ENCODE peak calls at places on chromosomes 5 and 9, in eight cellular contexts. Z is right cardiac atrium; K is hippocampal formation; C is AML-193; S is HuH-7.5; Q is GOT3; J is activated T-helper 1 cell treated with anti-CD3 and anti-CD28 coated beads, Interleukin-2, amount 50 U/mL, for 16 hours; T is AG20443. B is an unnamed sample.

GRCh38 chr9:24616858-24617257 is 71.2 kb upstream of the IZUMO3 start:
- DNase-seq in Z (no peak), K (no peak), C (no peak), S (no peak), Q (no peak), J (no peak), T (no peak), B (no peak)

GRCh38 chr9:74951725-74952151 is 974 bp downstream of the C9orf40 start:
- DNase-seq in Z (peak), K (no peak), C (peak), S (peak), Q (peak), J (peak), T (peak), B (peak)

GRCh38 chr5:111238826-111239225 is 14.6 kb downstream of the CAMK4 start:
- DNase-seq in Z (no peak), K (no peak), C (no peak), S (no peak), Q (no peak), J (no peak), T (no peak), B (no peak)

GRCh38 chr9:120528834-120529233 is 51.1 kb downstream of the CDK5RAP2 start:
- DNase-seq in Z (no peak), K (no peak), C (no peak), S (no peak), Q (no peak), J (no peak), T (no peak), B (no peak)

GRCh38 chr9:15512889-15513288 is 2.1 kb upstream of the PSIP1 start:
- DNase-seq in Z (no peak), K (no peak), C (no peak), S (no peak), Q (no peak), J (no peak), T (no peak), B (no peak)

GRCh38 chr9:85200726-85201402 is 531.3 kb downstream of the NTRK2 start:
- DNase-seq in Z (peak), K (no peak), C (no peak), S (no peak), Q (no peak), J (no peak), T (peak), B (peak)

GRCh38 chr5:127290019-127290945 is at the start of gene MEGF10:
- DNase-seq in Z (peak), K (peak), C (no peak), S (peak), Q (no peak), J (no peak), T (peak), B (no peak)

GRCh38 chr5:103424008-103424407 is 138.6 kb downstream of the NUDT12 start:
- DNase-seq in Z (no peak), K (no peak), C (no peak), S (no peak), Q (no peak), J (no peak), T (no peak), B (no peak)

GRCh38 chr5:90386099-90386710 is 23.4 kb downstream of the CETN3 start:
- DNase-seq in Z (no peak), K (no peak), C (peak), S (no peak), Q (no peak), J (no peak), T (peak), B (no peak)

GRCh38 chr9:517993-518392 is 303.3 kb downstream of the DOCK8 start:
- DNase-seq in Z (no peak), K (no peak), C (no peak), S (no peak), Q (no peak), J (no peak), T (no peak), B (no peak)

GRCh38 chr9:101536351-101536750 is 2.7 kb downstream of the RNF20 start:
- DNase-seq in Z (no peak), K (no peak), C (no peak), S (no peak), Q (no peak), J (no peak), T (peak), B (no peak)

GRCh38 chr5:43275391-43275790 is 37.8 kb downstream of the HMGCS1 start:
- DNase-seq in Z (peak), K (no peak), C (no peak), S (no peak), Q (no peak), J (no peak), T (no peak), B (no peak)

GRCh38 chr9:124574944-124575343 is 67.7 kb upstream of the NR5A1 start:
- DNase-seq in Z (no peak), K (no peak), C (no peak), S (no peak), Q (no peak), J (no peak), T (peak), B (no peak)

GRCh38 chr9:120868676-120869359 is 8.2 kb downstream of the PHF19 start:
- DNase-seq in Z (peak), K (peak), C (peak), S (peak), Q (peak), J (peak), T (peak), B (peak)

GRCh38 chr5:79236364-79236969 is 536 bp downstream of the JMY start:
- DNase-seq in Z (peak), K (no peak), C (no peak), S (peak), Q (no peak), J (peak), T (peak), B (no peak)

GRCh38 chr5:77558266-77558665 is 66.2 kb upstream of the WDR41 start:
- DNase-seq in Z (no peak), K (no peak), C (no peak), S (no peak), Q (no peak), J (no peak), T (no peak), B (no peak)

GRCh38 chr5:150152636-150153462 is 2.8 kb downstream of the PDGFRB start:
- DNase-seq in Z (no peak), K (no peak), C (no peak), S (no peak), Q (no peak), J (no peak), T (no peak), B (no peak)

GRCh38 chr9:105993051-105993854 is 298.9 kb downstream of the TMEM38B start:
- DNase-seq in Z (no peak), K (peak), C (no peak), S (no peak), Q (no peak), J (no peak), T (no peak), B (no peak)

GRCh38 chr5:72427016-72427415 is 80.2 kb downstream of the ZNF366 start:
- DNase-seq in Z (no peak), K (no peak), C (no peak), S (no peak), Q (no peak), J (no peak), T (no peak), B (no peak)

GRCh38 chr5:38718874-38719391 is 126.9 kb upstream of the OSMR start:
- DNase-seq in Z (no peak), K (no peak), C (no peak), S (peak), Q (no peak), J (no peak), T (peak), B (no peak)

GRCh38 chr5:65774346-65774745 is 52.3 kb downstream of the NLN start:
- DNase-seq in Z (no peak), K (no peak), C (no peak), S (no peak), Q (no peak), J (no peak), T (peak), B (no peak)

GRCh38 chr5:87394407-87394806 is 18.3 kb downstream of the CCNH start:
- DNase-seq in Z (no peak), K (no peak), C (peak), S (no peak), Q (no peak), J (no peak), T (peak), B (no peak)

GRCh38 chr5:5105531-5105930 is 34.6 kb upstream of the ADAMTS16 start:
- DNase-seq in Z (no peak), K (no peak), C (no peak), S (no peak), Q (no peak), J (no peak), T (no peak), B (no peak)

GRCh38 chr9:93954436-93955355 is at the start of gene BARX1:
- DNase-seq in Z (no peak), K (no peak), C (no peak), S (no peak), Q (no peak), J (no peak), T (no peak), B (no peak)

GRCh38 chr5:7871560-7872113 is 2.7 kb downstream of the MTRR start:
- DNase-seq in Z (no peak), K (no peak), C (no peak), S (no peak), Q (no peak), J (no peak), T (no peak), B (no peak)

GRCh38 chr5:79527431-79527830 is 13.5 kb upstream of the HOMER1 start:
- DNase-seq in Z (no peak), K (no peak), C (no peak), S (no peak), Q (no peak), J (no peak), T (no peak), B (no peak)

GRCh38 chr9:68416891-68417570 is 60.6 kb downstream of the PGM5 start:
- DNase-seq in Z (no peak), K (no peak), C (peak), S (no peak), Q (no peak), J (no peak), T (no peak), B (no peak)

GRCh38 chr9:110767559-110768063 is 99.0 kb downstream of the MUSK start:
- DNase-seq in Z (peak), K (peak), C (no peak), S (no peak), Q (no peak), J (no peak), T (peak), B (no peak)

GRCh38 chr5:159593518-159594073 is 263.3 kb upstream of the IL12B start:
- DNase-seq in Z (no peak), K (no peak), C (no peak), S (no peak), Q (no peak), J (no peak), T (no peak), B (no peak)

GRCh38 chr5:129820-130219 is 37.9 kb downstream of the PLEKHG4B start:
- DNase-seq in Z (no peak), K (no peak), C (no peak), S (no peak), Q (no peak), J (no peak), T (peak), B (no peak)

GRCh38 chr9:69971643-69972449 is 71.8 kb upstream of the MAMDC2 start:
- DNase-seq in Z (peak), K (peak), C (peak), S (peak), Q (no peak), J (peak), T (peak), B (peak)

GRCh38 chr5:157820593-157821252 is 38.2 kb downstream of the CLINT1 start:
- DNase-seq in Z (no peak), K (peak), C (peak), S (no peak), Q (no peak), J (no peak), T (peak), B (no peak)

B was measured in breast epithelium.